ENCODE peak calls at places on chromosome 18, in ten cellular contexts. E is A549, V is thyroid gland, F is HCT116, J is ovary, P is K562, X is tibial nerve, U is transverse colon, K is uterus, D is H1. Z is an unnamed sample.

GRCh38 chr18:32442575-32442974 is 28.1 kb downstream of the GAREM1 start:
- DNase-seq in E (no peak), V (no peak), F (no peak), J (no peak), P (no peak), X (no peak), U (no peak), K (no peak), D (no peak), Z (no peak)

GRCh38 chr18:55076643-55077218 is 117.5 kb upstream of the CCDC68 start:
- DNase-seq in E (no peak), V (no peak), F (no peak), J (no peak), P (no peak), X (no peak), U (no peak), K (no peak), D (no peak), Z (no peak)

GRCh38 chr18:3175195-3175758 is 44.5 kb downstream of the MYOM1 start:
- DNase-seq in E (no peak), V (no peak), F (no peak), J (no peak), P (no peak), X (no peak), U (no peak), K (no peak), D (no peak), Z (no peak)

GRCh38 chr18:68436485-68436884 is 278.4 kb downstream of the TMX3 start:
- DNase-seq in E (no peak), V (no peak), F (no peak), J (no peak), P (no peak), X (no peak), U (no peak), K (no peak), D (no peak), Z (no peak)

GRCh38 chr18:6943143-6943542 is 174.5 kb downstream of the LAMA1 start:
- DNase-seq in E (no peak), V (no peak), F (no peak), J (no peak), P (no peak), X (no peak), U (no peak), K (no peak), D (no peak), Z (peak; percentile 71)

GRCh38 chr18:79964330-79965118 is at the start of gene HSBP1L1:
- DNase-seq in E (peak; percentile 58), V (peak; percentile 86), F (peak; percentile 48), J (peak; percentile 58), P (no peak), X (no peak), U (peak; percentile 84), K (no peak), D (peak; percentile 84), Z (peak; percentile 56)

GRCh38 chr18:7886436-7886835 is 319.3 kb downstream of the PTPRM start:
- DNase-seq in E (no peak), V (no peak), F (no peak), J (no peak), P (no peak), X (no peak), U (no peak), K (no peak), D (no peak), Z (no peak)

GRCh38 chr18:62632788-62633455 is 82.4 kb upstream of the PHLPP1 start:
- DNase-seq in E (no peak), V (no peak), F (no peak), J (no peak), P (no peak), X (no peak), U (no peak), K (no peak), D (no peak), Z (no peak)

GRCh38 chr18:31268985-31269406 is 49.0 kb upstream of the DSG1 start:
- DNase-seq in E (no peak), V (peak; percentile 24), F (no peak), J (no peak), P (no peak), X (no peak), U (no peak), K (no peak), D (no peak), Z (peak; percentile 38)

GRCh38 chr18:50506362-50506761 is 53.5 kb upstream of the MAPK4 start:
- DNase-seq in E (no peak), V (no peak), F (no peak), J (no peak), P (no peak), X (no peak), U (no peak), K (no peak), D (no peak), Z (no peak)

GRCh38 chr18:44789704-44790103 is 109.0 kb downstream of the SETBP1 start:
- DNase-seq in E (peak; percentile 12), V (peak; percentile 69), F (no peak), J (no peak), P (no peak), X (no peak), U (no peak), K (peak; percentile 54), D (no peak), Z (no peak)

GRCh38 chr18:79629606-79630005 is 50.0 kb upstream of the CTDP1 start:
- DNase-seq in E (no peak), V (no peak), F (no peak), J (no peak), P (no peak), X (no peak), U (no peak), K (no peak), D (no peak), Z (no peak)

GRCh38 chr18:26458526-26459232 is 89.7 kb downstream of the KCTD1 start:
- DNase-seq in E (no peak), V (no peak), F (no peak), J (no peak), P (no peak), X (no peak), U (no peak), K (no peak), D (no peak), Z (no peak)
- TF ChIP-seq POLR2A in E (no peak), V (no peak), F (no peak), J (no peak), P (no peak), X (no peak), U (no peak), K (no peak), D (no peak), Z (no peak)

GRCh38 chr18:35456181-35456850 is 41.4 kb downstream of the INO80C start:
- DNase-seq in E (peak; percentile 75), V (no peak), F (peak; percentile 26), J (no peak), P (no peak), X (no peak), U (peak; percentile 69), K (peak; percentile 30), D (no peak), Z (no peak)

GRCh38 chr18:35457140-35457704 is 40.5 kb downstream of the INO80C start:
- DNase-seq in E (no peak), V (no peak), F (no peak), J (no peak), P (no peak), X (no peak), U (no peak), K (no peak), D (no peak), Z (no peak)

GRCh38 chr18:35458677-35459441 is 38.9 kb downstream of the INO80C start:
- DNase-seq in E (peak; percentile 79), V (peak; percentile 35), F (peak; percentile 34), J (no peak), P (peak; percentile 83), X (no peak), U (peak; percentile 58), K (peak; percentile 59), D (peak; percentile 55), Z (no peak)

GRCh38 chr18:35459997-35460396 is 37.8 kb downstream of the INO80C start:
- DNase-seq in E (no peak), V (no peak), F (no peak), J (no peak), P (no peak), X (no peak), U (no peak), K (no peak), D (no peak), Z (no peak)

DNA sequence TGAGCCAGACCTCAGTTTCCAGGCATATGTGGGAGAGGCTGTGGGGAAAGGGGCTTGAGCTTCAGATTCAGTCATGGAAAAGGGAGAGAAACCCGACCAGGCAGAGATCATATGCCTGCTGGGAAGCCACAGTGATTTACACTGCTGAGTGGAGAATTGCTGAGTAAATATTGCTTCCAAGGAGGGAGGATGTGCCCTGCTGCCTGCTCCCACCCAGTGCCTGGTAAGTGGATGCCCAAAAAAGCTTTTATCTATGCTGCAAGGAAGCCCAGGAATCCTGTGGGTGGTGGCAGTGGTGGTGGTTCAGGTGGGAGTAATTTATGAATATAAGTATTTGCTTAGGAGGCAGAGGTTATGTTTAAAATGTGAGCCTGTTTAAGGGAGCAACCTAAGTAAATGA is 39.5 kb downstream of the INO80C start:
- DNase-seq in E (peak; percentile 45), V (no peak), F (no peak), J (no peak), P (no peak), X (no peak), U (no peak), K (no peak), D (no peak), Z (no peak)
- H3K27ac ChIP-seq in E (peak overlapping the region; percentile 82), V (no peak overlapping the region), F (peak overlapping the region; percentile 47), J (no peak overlapping the region), P (peak overlapping the region; percentile 27), X (no peak overlapping the region), U (peak overlapping the region; percentile 75), K (peak overlapping the region; percentile 22), D (no peak overlapping the region), Z (no peak overlapping the region)

DNA sequence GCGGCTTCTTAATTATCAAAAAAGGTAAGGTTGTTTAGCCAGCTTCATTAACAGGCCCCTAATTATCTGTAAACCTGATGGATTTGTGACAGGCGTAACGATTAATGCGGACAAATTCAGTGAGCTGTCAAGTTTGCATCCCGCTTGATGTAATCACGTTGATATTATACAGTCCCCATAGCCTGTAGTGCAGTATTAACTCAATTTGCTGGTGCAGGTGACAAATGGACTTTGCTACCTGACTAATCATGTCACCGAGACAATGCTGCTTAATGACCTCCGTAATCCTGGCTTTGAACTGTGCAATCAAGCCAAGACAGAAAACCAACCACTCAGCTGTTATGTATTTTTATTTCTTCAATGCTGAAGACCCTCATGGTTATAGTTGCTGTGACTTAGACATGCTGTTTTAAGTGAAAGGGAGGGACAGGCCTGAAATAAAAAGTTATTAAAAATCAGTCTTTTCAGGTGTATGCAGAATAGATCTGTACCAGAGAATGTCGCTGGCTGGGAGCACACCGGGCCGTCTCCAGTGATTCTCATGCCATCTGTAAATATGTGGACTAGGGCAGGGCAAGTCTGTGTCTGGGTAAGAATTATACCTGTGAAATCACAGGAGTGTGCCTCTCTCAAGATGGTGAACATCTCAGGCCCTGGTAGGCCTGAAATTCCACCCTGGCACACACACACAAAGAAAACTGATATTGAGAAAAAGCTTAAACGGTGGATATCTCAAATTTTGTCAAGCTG is 4.3 kb downstream of the TSHZ1 start:
- DNase-seq in E (no peak), V (no peak), F (no peak), J (no peak), P (no peak), X (no peak), U (peak; percentile 42), K (no peak), D (no peak), Z (no peak)
- TF ChIP-seq POLR2A in E (no peak), V (no peak), F (no peak), J (no peak), P (no peak), X (no peak), U (peak; percentile 24), K (no peak), D (no peak), Z (no peak)

GRCh38 chr18:46222093-46222492 is 117.9 kb downstream of the HAUS1 start:
- DNase-seq in E (no peak), V (no peak), F (no peak), J (no peak), P (no peak), X (no peak), U (no peak), K (no peak), D (no peak), Z (no peak)
- H3K27ac ChIP-seq in E (no peak overlapping the region), V (no peak overlapping the region), F (no peak overlapping the region), J (no peak overlapping the region), P (no peak overlapping the region), X (no peak overlapping the region), U (no peak overlapping the region), K (no peak overlapping the region), D (no peak overlapping the region), Z (no peak overlapping the region)